ENCODE peak calls at places on chromosomes 2 and 18, in four cellular contexts. One of them, this sample, is unnamed.
A peak's percentile ranks its signal among the peaks of the same experiment; 100 is the strongest.

GRCh38 chr2:121707920-121708361 is 28.7 kb downstream of the NIFK start:
- DNase-seq in CD4-positive, alpha-beta T cell: no peak
- DNase-seq in astrocyte: peak; percentile 44
- DNase-seq in DND-41: no peak
- DNase-seq in this sample: no peak

GRCh38 chr2:54271236-54271635 is 15.2 kb upstream of the TSPYL6 start:
- DNase-seq in CD4-positive, alpha-beta T cell: no peak
- DNase-seq in astrocyte: no peak
- DNase-seq in DND-41: no peak
- DNase-seq in this sample: no peak

GRCh38 chr2:55720417-55720816 is 26.8 kb upstream of the PNPT1 start:
- DNase-seq in CD4-positive, alpha-beta T cell: no peak
- DNase-seq in astrocyte: no peak
- DNase-seq in DND-41: no peak
- DNase-seq in this sample: no peak

GRCh38 chr18:50282521-50283335 is 1.4 kb upstream of the MBD1 start:
- DNase-seq in CD4-positive, alpha-beta T cell: no peak
- DNase-seq in astrocyte: no peak
- DNase-seq in DND-41: no peak
- DNase-seq in this sample: no peak

GRCh38 chr2:218009191-218010114 is 6.7 kb upstream of the TNS1 start:
- DNase-seq in CD4-positive, alpha-beta T cell: no peak
- DNase-seq in astrocyte: no peak
- DNase-seq in DND-41: no peak
- DNase-seq in this sample: no peak

GRCh38 chr2:127541849-127542630 is 6.6 kb downstream of the MYO7B start:
- DNase-seq in CD4-positive, alpha-beta T cell: no peak
- DNase-seq in astrocyte: no peak
- DNase-seq in DND-41: no peak
- DNase-seq in this sample: no peak

GRCh38 chr2:25168256-25169072 is at the start of gene POMC:
- DNase-seq in CD4-positive, alpha-beta T cell: peak; percentile 4
- DNase-seq in astrocyte: peak; percentile 31
- DNase-seq in DND-41: no peak
- DNase-seq in this sample: no peak

GRCh38 chr2:122210898-122211605 is 455.6 kb downstream of the TSN start:
- DNase-seq in CD4-positive, alpha-beta T cell: no peak
- DNase-seq in astrocyte: peak; percentile 6
- DNase-seq in DND-41: no peak
- DNase-seq in this sample: no peak

GRCh38 chr2:71889991-71890684 is 257.5 kb downstream of the CYP26B1 start:
- DNase-seq in CD4-positive, alpha-beta T cell: no peak
- DNase-seq in astrocyte: peak; percentile 86
- DNase-seq in DND-41: no peak
- DNase-seq in this sample: peak; percentile 33

GRCh38 chr18:1585881-1586488 is 681.3 kb downstream of the ADCYAP1 start:
- DNase-seq in CD4-positive, alpha-beta T cell: no peak
- DNase-seq in astrocyte: peak; percentile 24
- DNase-seq in DND-41: no peak
- DNase-seq in this sample: peak; percentile 28

GRCh38 chr2:231191896-231192872 is 6.2 kb upstream of the ARMC9 start:
- DNase-seq in CD4-positive, alpha-beta T cell: no peak
- DNase-seq in astrocyte: peak; percentile 63
- DNase-seq in DND-41: no peak
- DNase-seq in this sample: no peak

GRCh38 chr2:229160180-229160579 is 110.9 kb downstream of the PID1 start:
- DNase-seq in CD4-positive, alpha-beta T cell: no peak
- DNase-seq in astrocyte: no peak
- DNase-seq in DND-41: no peak
- DNase-seq in this sample: peak; percentile 24

GRCh38 chr2:55901941-55902340 is 21.6 kb downstream of the EFEMP1 start:
- DNase-seq in CD4-positive, alpha-beta T cell: no peak
- DNase-seq in astrocyte: peak; percentile 94
- DNase-seq in DND-41: no peak
- DNase-seq in this sample: no peak

GRCh38 chr18:3104190-3105054 is 91.5 kb upstream of the LPIN2 start:
- DNase-seq in CD4-positive, alpha-beta T cell: no peak
- DNase-seq in astrocyte: peak; percentile 73
- DNase-seq in DND-41: no peak
- DNase-seq in this sample: peak; percentile 56

GRCh38 chr18:38241216-38241615 is 675.6 kb upstream of the CELF4 start:
- DNase-seq in CD4-positive, alpha-beta T cell: no peak
- DNase-seq in astrocyte: peak; percentile 12
- DNase-seq in DND-41: no peak
- DNase-seq in this sample: peak; percentile 59

GRCh38 chr2:134479696-134480330 is 225.9 kb downstream of the MGAT5 start:
- DNase-seq in CD4-positive, alpha-beta T cell: no peak
- DNase-seq in astrocyte: no peak
- DNase-seq in DND-41: no peak
- DNase-seq in this sample: no peak

GRCh38 chr2:233449071-233449901 is 95.0 kb downstream of the DGKD start:
- DNase-seq in CD4-positive, alpha-beta T cell: no peak
- DNase-seq in astrocyte: peak; percentile 14
- DNase-seq in DND-41: no peak
- DNase-seq in this sample: no peak

GRCh38 chr18:72692086-72692485 is 147.9 kb upstream of the CBLN2 start:
- DNase-seq in CD4-positive, alpha-beta T cell: no peak
- DNase-seq in astrocyte: no peak
- DNase-seq in DND-41: no peak
- DNase-seq in this sample: no peak

GRCh38 chr2:47697000-47697601 is 85.8 kb upstream of the MSH6 start:
- DNase-seq in CD4-positive, alpha-beta T cell: no peak
- DNase-seq in astrocyte: no peak
- DNase-seq in DND-41: no peak
- DNase-seq in this sample: no peak

GRCh38 chr2:39546937-39547336 is 109.9 kb upstream of the MAP4K3 start:
- DNase-seq in CD4-positive, alpha-beta T cell: no peak
- DNase-seq in astrocyte: peak; percentile 53
- DNase-seq in DND-41: no peak
- DNase-seq in this sample: no peak

GRCh38 chr2:238263204-238264071 is 23.6 kb upstream of the HES6 start:
- DNase-seq in CD4-positive, alpha-beta T cell: peak; percentile 74
- DNase-seq in astrocyte: peak; percentile 76
- DNase-seq in DND-41: peak; percentile 68
- DNase-seq in this sample: peak; percentile 23

GRCh38 chr2:174826051-174826450 is 61.8 kb upstream of the CHRNA1 start:
- DNase-seq in CD4-positive, alpha-beta T cell: no peak
- DNase-seq in astrocyte: peak; percentile 58
- DNase-seq in DND-41: no peak
- DNase-seq in this sample: no peak

GRCh38 chr2:54597153-54597827 is 126.2 kb upstream of the EML6 start:
- DNase-seq in CD4-positive, alpha-beta T cell: peak; percentile 4
- DNase-seq in astrocyte: peak; percentile 72
- DNase-seq in DND-41: no peak
- DNase-seq in this sample: no peak

GRCh38 chr2:208265371-208265806 is 666 bp upstream of the PIKFYVE start:
- DNase-seq in CD4-positive, alpha-beta T cell: peak; percentile 51
- DNase-seq in astrocyte: peak; percentile 56
- DNase-seq in DND-41: peak; percentile 57
- DNase-seq in this sample: peak; percentile 74

GRCh38 chr2:180799141-180799540 is 181.3 kb upstream of the UBE2E3 start:
- DNase-seq in CD4-positive, alpha-beta T cell: no peak
- DNase-seq in astrocyte: no peak
- DNase-seq in DND-41: no peak
- DNase-seq in this sample: no peak

GRCh38 chr2:10303174-10303633 is 500 bp downstream of the HPCAL1 start:
- DNase-seq in CD4-positive, alpha-beta T cell: peak; percentile 18
- DNase-seq in astrocyte: no peak
- DNase-seq in DND-41: no peak
- DNase-seq in this sample: peak; percentile 36

GRCh38 chr18:45728341-45729010 is 4.5 kb downstream of the SLC14A1 start:
- DNase-seq in CD4-positive, alpha-beta T cell: no peak
- DNase-seq in astrocyte: peak; percentile 89
- DNase-seq in DND-41: no peak
- DNase-seq in this sample: no peak

GRCh38 chr18:29660777-29661176 is 1381.8 kb downstream of the DSC3 start:
- DNase-seq in CD4-positive, alpha-beta T cell: no peak
- DNase-seq in astrocyte: no peak
- DNase-seq in DND-41: no peak
- DNase-seq in this sample: no peak
- TF ChIP-seq CTCF in CD4-positive, alpha-beta T cell: no peak
- TF ChIP-seq CTCF in astrocyte: no peak
- TF ChIP-seq CTCF in DND-41: no peak
- TF ChIP-seq CTCF in this sample: no peak

GRCh38 chr18:75456277-75456676 is 28.8 kb upstream of the SMIM21 start:
- DNase-seq in CD4-positive, alpha-beta T cell: no peak
- DNase-seq in astrocyte: no peak
- DNase-seq in DND-41: no peak
- DNase-seq in this sample: no peak
- H3K27ac ChIP-seq in CD4-positive, alpha-beta T cell: no peak overlapping the region
- H3K27ac ChIP-seq in astrocyte: no peak overlapping the region
- H3K27ac ChIP-seq in DND-41: no peak overlapping the region
- H3K27ac ChIP-seq in this sample: no peak overlapping the region

DNA sequence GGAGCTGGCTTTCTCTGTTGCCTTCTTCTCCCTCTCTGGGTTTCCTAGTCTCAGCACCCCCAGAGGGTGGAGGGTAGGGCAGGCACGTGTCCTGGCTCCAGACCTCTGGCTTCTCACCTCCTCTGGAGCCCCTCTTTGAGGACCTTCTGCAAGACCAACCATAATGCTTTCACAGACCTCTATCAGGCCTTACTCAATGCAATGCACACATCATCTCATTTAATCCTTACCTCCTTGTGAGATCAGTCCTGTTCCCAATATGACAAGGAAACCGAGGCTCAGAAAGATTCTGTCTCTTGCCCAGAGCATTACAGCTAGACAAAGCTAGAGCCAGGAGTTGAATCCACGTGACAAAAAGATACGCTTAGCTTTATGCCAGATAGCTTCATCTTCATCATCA is 8.2 kb downstream of the ATOH8 start:
- DNase-seq in CD4-positive, alpha-beta T cell: no peak
- DNase-seq in astrocyte: no peak
- DNase-seq in DND-41: no peak
- DNase-seq in this sample: no peak
- H3K27me3 ChIP-seq in CD4-positive, alpha-beta T cell: peaks cover 31% of the 10 kb centered on the region
- H3K27me3 ChIP-seq in astrocyte: peaks cover 4% of the 10 kb centered on the region
- H3K27me3 ChIP-seq in DND-41: peaks cover 23% of the 10 kb centered on the region
- H3K27me3 ChIP-seq in this sample: peaks cover 77% of the 10 kb centered on the region

GRCh38 chr2:130165293-130166016 is 15.9 kb downstream of the SMPD4 start:
- DNase-seq in CD4-positive, alpha-beta T cell: no peak
- DNase-seq in astrocyte: no peak
- DNase-seq in DND-41: no peak
- DNase-seq in this sample: no peak

GRCh38 chr2:130169896-130170295 is 11.5 kb downstream of the SMPD4 start:
- DNase-seq in CD4-positive, alpha-beta T cell: no peak
- DNase-seq in astrocyte: no peak
- DNase-seq in DND-41: no peak
- DNase-seq in this sample: no peak
- TF ChIP-seq CTCF in CD4-positive, alpha-beta T cell: no peak
- TF ChIP-seq CTCF in astrocyte: no peak
- TF ChIP-seq CTCF in DND-41: no peak
- TF ChIP-seq CTCF in this sample: no peak

GRCh38 chr18:70292628-70293027 is 3.8 kb downstream of the SOCS6 start:
- DNase-seq in CD4-positive, alpha-beta T cell: no peak
- DNase-seq in astrocyte: no peak
- DNase-seq in DND-41: no peak
- DNase-seq in this sample: no peak
- H3K27ac ChIP-seq in CD4-positive, alpha-beta T cell: no peak overlapping the region
- H3K27ac ChIP-seq in astrocyte: no peak overlapping the region
- H3K27ac ChIP-seq in DND-41: no peak overlapping the region
- H3K27ac ChIP-seq in this sample: no peak overlapping the region

GRCh38 chr2:60517441-60517840 is 36.0 kb downstream of the BCL11A start:
- DNase-seq in CD4-positive, alpha-beta T cell: no peak
- DNase-seq in astrocyte: peak; percentile 37
- DNase-seq in DND-41: no peak
- DNase-seq in this sample: no peak
- H3K27me3 ChIP-seq in CD4-positive, alpha-beta T cell: peaks cover 8% of the 10 kb centered on the region
- H3K27me3 ChIP-seq in astrocyte: no peaks in the 10 kb centered on the region
- H3K27me3 ChIP-seq in DND-41: no peaks in the 10 kb centered on the region
- H3K27me3 ChIP-seq in this sample: no peaks in the 10 kb centered on the region

DNA sequence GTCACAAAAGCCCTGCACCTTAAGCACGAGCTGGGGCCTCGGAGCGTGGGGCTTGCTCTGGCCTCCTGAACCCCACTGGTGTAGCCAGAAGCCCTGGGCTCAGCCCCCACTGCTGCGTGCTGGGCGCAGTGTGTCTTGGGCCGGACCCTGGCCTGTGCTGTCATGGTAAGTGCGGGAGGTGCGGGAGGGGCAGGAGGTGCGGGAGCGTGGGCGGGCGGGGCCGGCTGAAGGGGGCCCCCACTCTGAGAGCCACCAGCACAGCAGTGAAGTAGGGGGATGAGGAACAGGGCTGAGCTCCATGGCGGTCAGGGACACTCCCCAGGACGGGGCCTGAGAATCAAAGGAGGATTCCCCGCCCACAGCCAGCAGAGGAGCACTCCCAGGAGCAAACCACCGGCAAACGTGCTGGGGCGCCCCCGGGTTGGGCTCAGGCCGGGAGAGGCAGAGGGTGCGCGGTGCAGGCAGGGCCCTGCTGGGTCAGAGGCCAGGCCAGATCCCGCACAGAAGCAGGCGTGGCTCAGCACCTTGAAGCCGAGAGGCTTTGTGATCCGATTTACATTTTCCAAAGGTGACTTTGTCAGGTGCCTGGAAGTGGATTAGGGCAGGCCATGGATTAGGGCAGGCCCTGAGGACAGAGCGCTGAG is 152.1 kb upstream of the RAB6C start:
- DNase-seq in CD4-positive, alpha-beta T cell: no peak
- DNase-seq in astrocyte: no peak
- DNase-seq in DND-41: no peak
- DNase-seq in this sample: no peak
- TF ChIP-seq CTCF in CD4-positive, alpha-beta T cell: no peak
- TF ChIP-seq CTCF in astrocyte: no peak
- TF ChIP-seq CTCF in DND-41: no peak
- TF ChIP-seq CTCF in this sample: no peak

This sample was measured in foreskin keratinocyte.